ENCODE peak calls at places on chromosomes 13 and 19, in eight cellular contexts. A is anterior cingulate cortex, W is AG09309, G is progenitor cell of endocrine pancreas, F is mucosa of gallbladder, L is cardiac muscle cell, Q is endothelial cell, O is nucleus accumbens. P is an unnamed sample.

GRCh38 chr19:43474986-43475705 is 9.7 kb upstream of the LYPD3 start:
- DNase-seq in A (peak), W (no peak), G (peak), F (peak), L (peak), Q (peak), O (peak), P (peak)

GRCh38 chr19:16085115-16085514 is 8.8 kb downstream of the TPM4 start:
- DNase-seq in A (no peak), W (no peak), G (no peak), F (no peak), L (peak), Q (no peak), O (no peak), P (no peak)

GRCh38 chr19:40331052-40331451 is 17.1 kb downstream of the C19orf47 start:
- DNase-seq in A (no peak), W (no peak), G (no peak), F (no peak), L (no peak), Q (no peak), O (no peak), P (no peak)

GRCh38 chr13:96273196-96273595 is 183.3 kb downstream of the HS6ST3 start:
- DNase-seq in A (no peak), W (no peak), G (no peak), F (no peak), L (no peak), Q (no peak), O (no peak), P (no peak)

GRCh38 chr13:29362849-29363604 is 232.5 kb downstream of the SLC7A1 start:
- DNase-seq in A (peak), W (no peak), G (peak), F (peak), L (peak), Q (peak), O (peak), P (no peak)

GRCh38 chr19:51726049-51726448 is 2.3 kb upstream of the HAS1 start:
- DNase-seq in A (peak), W (peak), G (no peak), F (peak), L (peak), Q (no peak), O (peak), P (no peak)

GRCh38 chr19:4559569-4559968 is at the start of gene SEMA6B:
- DNase-seq in A (no peak), W (no peak), G (no peak), F (no peak), L (peak), Q (no peak), O (no peak), P (no peak)

GRCh38 chr19:2260341-2260751 is 4.1 kb upstream of the JSRP1 start:
- DNase-seq in A (no peak), W (no peak), G (no peak), F (no peak), L (no peak), Q (no peak), O (no peak), P (no peak)

GRCh38 chr19:39710333-39710890 is 6.1 kb downstream of the LGALS14 start:
- DNase-seq in A (no peak), W (no peak), G (no peak), F (no peak), L (no peak), Q (no peak), O (no peak), P (no peak)

GRCh38 chr19:19559942-19560341 is 21.9 kb downstream of the CILP2 start:
- DNase-seq in A (no peak), W (no peak), G (no peak), F (no peak), L (no peak), Q (no peak), O (no peak), P (no peak)

GRCh38 chr13:77516342-77516789 is 19.1 kb upstream of the SCEL start:
- DNase-seq in A (no peak), W (no peak), G (no peak), F (no peak), L (peak), Q (no peak), O (no peak), P (no peak)

GRCh38 chr19:15776991-15777787 is 10.3 kb upstream of the OR10H5 start:
- DNase-seq in A (no peak), W (no peak), G (no peak), F (no peak), L (no peak), Q (no peak), O (no peak), P (no peak)

GRCh38 chr13:31395090-31395489 is 195.3 kb downstream of the B3GLCT start:
- DNase-seq in A (no peak), W (no peak), G (no peak), F (no peak), L (no peak), Q (no peak), O (no peak), P (no peak)

GRCh38 chr19:47274071-47274890 is at the start of gene INAFM1:
- DNase-seq in A (peak), W (peak), G (peak), F (peak), L (peak), Q (peak), O (peak), P (no peak)

GRCh38 chr19:30388819-30389218 is 16.6 kb downstream of the ZNF536 start:
- DNase-seq in A (no peak), W (no peak), G (no peak), F (no peak), L (no peak), Q (no peak), O (no peak), P (no peak)

GRCh38 chr13:26557393-26558073 is at the start of gene WASF3:
- DNase-seq in A (peak), W (peak), G (peak), F (peak), L (peak), Q (peak), O (peak), P (peak)

GRCh38 chr19:34838753-34839431 is 65.9 kb upstream of the ZNF599 start:
- DNase-seq in A (no peak), W (no peak), G (peak), F (no peak), L (peak), Q (peak), O (no peak), P (no peak)

GRCh38 chr19:18867751-18868150 is 28.2 kb downstream of the CERS1 start:
- DNase-seq in A (no peak), W (no peak), G (no peak), F (no peak), L (no peak), Q (no peak), O (no peak), P (no peak)

GRCh38 chr19:44943801-44944249 is 1.8 kb downstream of the APOC4 start:
- DNase-seq in A (peak), W (no peak), G (no peak), F (peak), L (no peak), Q (no peak), O (no peak), P (no peak)

GRCh38 chr19:35869327-35870123 is 1.2 kb downstream of the APLP1 start:
- DNase-seq in A (peak), W (no peak), G (peak), F (peak), L (peak), Q (peak), O (peak), P (no peak)